ENCODE peak calls at places on chromosomes 7 and 10, in seven cellular contexts. Y is sigmoid colon, X is transverse colon, V is body of pancreas, A is HCT116, T is A549, P is NB4. H is an unnamed sample.

GRCh38 chr10:124685251-124685650 is 58.9 kb downstream of the FAM53B start:
- DNase-seq in V (peak; percentile 61), A (no peak), P (peak; percentile 94), T (no peak), Y (peak; percentile 77), X (peak; percentile 30), H (no peak)

GRCh38 chr7:122710951-122711350 is 8.2 kb upstream of the RNF148 start:
- DNase-seq in Y (no peak), T (no peak), P (no peak), X (no peak), V (no peak), A (no peak), H (no peak)

GRCh38 chr10:83283151-83283550 is 856.2 kb upstream of the GHITM start:
- DNase-seq in X (no peak), A (no peak), Y (no peak), P (no peak), T (no peak), V (no peak), H (no peak)

GRCh38 chr7:115354925-115355324 is 433.0 kb downstream of the MDFIC start:
- DNase-seq in Y (no peak), V (no peak), P (no peak), T (no peak), X (no peak), A (no peak), H (no peak)

GRCh38 chr10:131310904-131311660 is 439 bp downstream of the TCERG1L start:
- DNase-seq in X (no peak), Y (no peak), T (no peak), V (no peak), A (no peak), P (no peak), H (no peak)

GRCh38 chr7:13989944-13990295 is 454 bp upstream of the ETV1 start:
- DNase-seq in P (no peak), T (no peak), Y (no peak), V (no peak), X (no peak), A (no peak), H (no peak)

GRCh38 chr7:128885370-128886187 is 22.9 kb downstream of the ATP6V1F start:
- DNase-seq in A (no peak), Y (no peak), X (no peak), V (no peak), T (no peak), P (no peak), H (no peak)

GRCh38 chr7:39605087-39605486 is 18.3 kb upstream of the RALA start:
- DNase-seq in A (no peak), X (no peak), P (no peak), Y (no peak), T (peak; percentile 17), V (no peak), H (no peak)

GRCh38 chr7:28986723-28987122 is 28.6 kb upstream of the TRIL start:
- DNase-seq in X (no peak), V (peak; percentile 29), A (no peak), T (no peak), Y (no peak), P (peak; percentile 73), H (no peak)

GRCh38 chr7:2631924-2632716 is at the start of gene TTYH3:
- DNase-seq in P (peak; percentile 58), A (no peak), T (no peak), Y (peak; percentile 83), X (no peak), V (no peak), H (no peak)

GRCh38 chr7:47627580-47628283 is 45.8 kb upstream of the TNS3 start:
- DNase-seq in P (no peak), X (no peak), T (no peak), Y (no peak), A (no peak), V (no peak), H (no peak)

GRCh38 chr7:150381096-150381495 is 2.0 kb downstream of the ZNF775 start:
- DNase-seq in X (no peak), V (no peak), P (no peak), A (no peak), Y (peak; percentile 60), T (no peak), H (no peak)

GRCh38 chr10:100006241-100006886 is 3.4 kb downstream of the DNMBP start:
- DNase-seq in A (peak; percentile 96), Y (peak; percentile 63), T (peak; percentile 85), V (peak; percentile 32), X (no peak), P (peak; percentile 83), H (peak; percentile 28)

GRCh38 chr7:144738708-144739314 is 97.0 kb downstream of the TPK1 start:
- DNase-seq in A (peak; percentile 18), V (peak; percentile 10), P (peak; percentile 52), X (no peak), T (peak; percentile 32), Y (no peak), H (no peak)

GRCh38 chr10:44337081-44337480 is 47.8 kb downstream of the CXCL12 start:
- DNase-seq in Y (no peak), X (no peak), T (no peak), P (no peak), A (no peak), V (no peak), H (peak; percentile 58)

GRCh38 chr10:44340557-44340956 is 44.3 kb downstream of the CXCL12 start:
- DNase-seq in P (no peak), V (no peak), T (no peak), X (no peak), Y (no peak), A (no peak), H (peak; percentile 52)

GRCh38 chr10:44341901-44342300 is 43.0 kb downstream of the CXCL12 start:
- DNase-seq in P (no peak), X (no peak), Y (peak; percentile 43), A (no peak), V (no peak), T (no peak), H (peak; percentile 62)

GRCh38 chr10:44335330-44336021 is 49.4 kb downstream of the CXCL12 start:
- DNase-seq in A (no peak), P (no peak), T (no peak), X (no peak), V (no peak), Y (no peak), H (no peak)

DNA sequence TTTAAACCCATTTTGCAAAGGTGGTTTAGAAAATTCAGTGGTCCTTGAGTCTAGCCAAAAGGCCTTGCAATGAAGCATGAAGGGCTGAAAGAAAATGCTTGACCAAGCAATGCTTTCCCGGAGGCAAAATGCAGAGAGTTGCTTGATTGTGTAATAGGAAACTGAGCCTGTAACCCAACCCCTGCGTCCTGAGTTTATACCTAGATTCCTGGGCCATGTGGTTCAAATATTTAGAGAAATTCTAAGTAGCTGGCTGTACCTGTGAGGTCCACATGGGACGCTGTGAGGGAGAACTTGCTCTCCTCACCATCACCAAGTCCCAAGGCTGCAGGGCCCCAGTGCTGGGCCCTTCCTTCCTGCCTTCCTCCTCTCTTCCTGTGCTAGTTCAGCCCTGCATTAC is 45.7 kb downstream of the CXCL12 start:
- DNase-seq in Y (no peak), A (no peak), T (no peak), X (no peak), P (peak; percentile 14), V (no peak), H (peak; percentile 46)
- H3K4me3 ChIP-seq in Y (no peak overlapping the region), A (no peak overlapping the region), T (no peak overlapping the region), X (no peak overlapping the region), P (no peak overlapping the region), V (no peak overlapping the region), H (no peak overlapping the region)

DNA sequence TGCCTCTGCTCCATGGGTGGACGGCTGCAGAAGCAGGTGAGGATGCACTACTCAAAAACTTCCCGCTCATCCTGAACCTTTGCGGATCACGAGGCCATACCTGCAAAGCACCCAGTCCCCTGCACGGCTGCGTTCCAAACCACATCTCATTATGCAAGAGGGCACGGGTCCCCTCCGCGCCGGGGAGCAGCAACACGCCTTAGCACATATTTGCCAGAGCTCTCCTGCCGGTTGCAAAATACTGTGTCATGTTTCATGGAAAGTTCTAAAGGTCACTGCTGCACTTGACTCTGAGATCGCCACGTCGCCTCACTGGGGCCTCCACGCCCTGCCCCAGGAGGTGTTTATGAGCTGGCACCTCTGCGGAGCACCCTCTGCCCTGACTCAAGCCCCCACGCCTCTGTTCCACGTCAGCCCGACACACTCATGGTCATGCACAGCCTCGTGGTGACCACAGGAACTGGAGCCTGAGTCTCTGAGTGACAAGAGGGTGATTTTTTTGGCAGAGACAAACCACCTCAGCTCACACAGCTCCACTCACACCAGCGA is 131.8 kb downstream of the PRKAG2 start:
- DNase-seq in P (peak; percentile 77), A (peak; percentile 64), V (peak; percentile 88), T (peak; percentile 92), Y (no peak), X (peak; percentile 86), H (no peak)
- TF ChIP-seq CTCF in P (peak; percentile 57), A (peak; percentile 73), V (peak; percentile 62), T (peak; percentile 51), Y (peak; percentile 19), X (peak; percentile 57), H (peak; percentile 20)

DNA sequence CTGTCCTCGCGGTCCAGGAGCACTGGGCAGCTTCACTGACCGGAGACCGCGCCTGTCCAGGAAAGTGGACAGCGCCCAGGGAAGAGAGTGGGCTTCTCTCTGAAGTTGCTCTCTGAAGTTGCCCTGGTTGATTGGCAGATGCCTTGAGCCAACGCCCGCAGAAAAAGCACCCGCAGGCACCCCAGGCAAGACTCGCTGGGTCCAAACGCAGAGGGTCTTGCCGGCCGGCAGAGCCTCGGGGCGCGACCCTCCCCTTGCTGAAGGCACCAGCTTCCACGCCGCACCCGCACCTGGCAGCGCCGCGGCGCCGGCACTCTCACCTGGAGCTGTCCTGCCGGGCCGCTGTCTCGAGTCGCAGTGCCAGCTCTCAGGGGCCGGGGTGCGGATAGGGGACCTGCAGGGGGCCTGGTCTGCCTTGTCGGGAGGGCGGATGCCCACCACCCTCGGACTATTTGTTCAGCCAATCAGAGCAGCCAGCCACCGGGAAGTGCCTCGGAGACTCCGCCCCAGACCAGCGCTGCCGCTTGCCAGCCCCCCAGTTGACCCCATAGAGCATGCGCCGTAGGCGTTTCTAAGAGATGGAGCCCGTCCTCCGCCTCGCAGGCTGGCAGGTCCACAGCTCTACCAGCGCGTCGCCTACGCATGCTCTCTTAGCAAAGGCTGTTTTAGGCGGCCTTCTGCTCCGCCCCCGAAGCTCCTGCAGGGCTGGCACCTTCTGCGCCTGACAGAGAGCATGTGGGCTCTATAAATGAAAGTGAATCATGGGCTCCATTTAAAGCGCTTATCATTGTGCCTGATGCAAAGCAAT is at the start of gene LIPA:
- DNase-seq in A (peak; percentile 97), T (peak; percentile 98), P (peak; percentile 99), X (peak; percentile 94), Y (peak; percentile 98), V (peak; percentile 98), H (peak; percentile 94)
- TF ChIP-seq POLR2A in A (no peak), T (peak; percentile 62), P (peak; percentile 63), X (peak; percentile 61), Y (no peak), V (peak; percentile 38), H (no peak)

GRCh38 chr10:86362566-86363183 is 3.9 kb downstream of the GRID1 start:
- DNase-seq in Y (peak; percentile 54), P (no peak), A (no peak), T (no peak), V (no peak), X (peak; percentile 4), H (no peak)

GRCh38 chr10:86364551-86365345 is 1.8 kb downstream of the GRID1 start:
- DNase-seq in Y (peak; percentile 61), A (no peak), P (peak; percentile 56), X (no peak), V (no peak), T (no peak), H (no peak)

GRCh38 chr10:86363184-86363832 is 3.3 kb downstream of the GRID1 start:
- DNase-seq in A (no peak), X (no peak), P (no peak), V (peak; percentile 27), T (peak; percentile 58), Y (peak; percentile 62), H (peak; percentile 85)

GRCh38 chr10:86365346-86366032 is 1.1 kb downstream of the GRID1 start:
- DNase-seq in V (no peak), A (no peak), Y (peak; percentile 58), T (no peak), X (no peak), P (peak; percentile 35), H (no peak)

GRCh38 chr10:86363833-86364511 is 2.6 kb downstream of the GRID1 start:
- DNase-seq in A (no peak), T (no peak), V (no peak), X (no peak), Y (peak; percentile 57), P (peak; percentile 32), H (no peak)
- H3K4me3 ChIP-seq in A (no peak overlapping the region), T (peak overlapping the region; percentile 39), V (no peak overlapping the region), X (no peak overlapping the region), Y (peak overlapping the region; percentile 26), P (no peak overlapping the region), H (no peak overlapping the region)

H was measured in lower leg skin.